ENCODE peak calls at places on chromosomes 11 and 22, in seven cellular contexts. U is mesothelial cell of epicardium; P is sigmoid colon; T is amniotic stem cell; S is stimulated activated CD4-positive, alpha-beta T cell treated with anti-CD3 and anti-CD28 coated beads, TNF-alpha, amount 100 ng/mL, for 48 hours; D is AG10803; K is prostate gland. W is an unnamed sample.
A peak's percentile ranks its signal among the peaks of the same experiment; 100 is the strongest.

GRCh38 chr11:2699185-2699530 is 636 bp downstream of the KCNQ1OT1 start:
- DNase-seq in U (no peak), P (no peak), T (no peak), S (no peak), D (no peak), K (no peak), W (no peak)

GRCh38 chr11:74116719-74117118 is 54.1 kb downstream of the C2CD3 start:
- DNase-seq in U (no peak), P (no peak), T (no peak), S (no peak), D (no peak), K (no peak), W (no peak)

GRCh38 chr11:34351687-34352469 is 5.9 kb downstream of the ABTB2 start:
- DNase-seq in U (no peak), P (no peak), T (no peak), S (no peak), D (no peak), K (no peak), W (no peak)

GRCh38 chr11:9320047-9320446 is 5.7 kb upstream of the TMEM41B start:
- DNase-seq in U (no peak), P (no peak), T (no peak), S (no peak), D (no peak), K (no peak), W (no peak)

GRCh38 chr11:124538019-124538418 is 5.4 kb downstream of the OR8B12 start:
- DNase-seq in U (no peak), P (no peak), T (no peak), S (no peak), D (peak; percentile 36), K (no peak), W (peak; percentile 31)

GRCh38 chr11:65506770-65507485 is 8.1 kb downstream of the MALAT1 start:
- DNase-seq in U (no peak), P (peak; percentile 85), T (no peak), S (no peak), D (peak; percentile 71), K (peak; percentile 75), W (no peak)

GRCh38 chr11:78717031-78717430 is 142.4 kb upstream of the NARS2 start:
- DNase-seq in U (no peak), P (no peak), T (no peak), S (no peak), D (no peak), K (no peak), W (no peak)

GRCh38 chr11:109641549-109641948 is 219.6 kb downstream of the C11orf87 start:
- DNase-seq in U (no peak), P (no peak), T (no peak), S (no peak), D (peak; percentile 47), K (no peak), W (no peak)

GRCh38 chr22:49893025-49893424 is 25.2 kb downstream of the ALG12 start:
- DNase-seq in U (no peak), P (no peak), T (no peak), S (no peak), D (no peak), K (no peak), W (no peak)

W was measured in fibroblast of gingiva.